ENCODE peak calls at places on chromosomes 4 and X, in six cellular contexts. F is astrocyte, P is AG04450, V is WTC11, Q is AG09319, Y is omental fat pad. I is an unnamed sample.

GRCh38 chrX:132467029-132467428 is 21.8 kb downstream of the MBNL3 start:
- DNase-seq in F (peak), Y (no peak), Q (no peak), P (no peak), V (no peak), I (no peak)

GRCh38 chr4:78414116-78414515 is 137.5 kb upstream of the ANXA3 start:
- DNase-seq in F (no peak), Y (no peak), P (no peak), V (no peak), Q (no peak), I (no peak)

GRCh38 chrX:155968106-155968714 is 29.3 kb upstream of the IL9R start:
- DNase-seq in F (no peak), Y (no peak), P (no peak), V (no peak), Q (no peak), I (no peak)

GRCh38 chrX:12329476-12329875 is 191.2 kb downstream of the FRMPD4 start:
- DNase-seq in F (no peak), Y (no peak), Q (no peak), P (no peak), V (no peak), I (no peak)

GRCh38 chr4:155207534-155208257 is 740 bp upstream of the NPY2R start:
- DNase-seq in P (no peak), Q (no peak), F (no peak), Y (no peak), V (peak), I (no peak)

GRCh38 chr4:80732010-80732409 is 298.5 kb upstream of the BMP3 start:
- DNase-seq in Y (no peak), F (peak), Q (no peak), P (no peak), V (no peak), I (no peak)

GRCh38 chr4:98838977-98839618 is 89.8 kb downstream of the EIF4E start:
- DNase-seq in P (no peak), Q (no peak), F (peak), V (no peak), Y (no peak), I (peak)

GRCh38 chr4:155761916-155762315 is 3.1 kb downstream of the GUCY1B1 start:
- DNase-seq in V (no peak), Q (no peak), F (no peak), Y (no peak), P (no peak), I (no peak)

GRCh38 chr4:2363056-2363719 is 55.3 kb downstream of the ZFYVE28 start:
- DNase-seq in V (no peak), Q (peak), F (no peak), P (no peak), Y (no peak), I (no peak)

GRCh38 chr4:71186566-71187398 is 152.0 kb upstream of the SLC4A4 start:
- DNase-seq in Y (no peak), Q (no peak), F (peak), P (no peak), V (peak), I (peak)

GRCh38 chr4:121189811-121190210 is 25.7 kb upstream of the TNIP3 start:
- DNase-seq in Y (no peak), F (no peak), Q (no peak), P (no peak), V (no peak), I (no peak)

GRCh38 chrX:11380187-11380586 is 87.0 kb downstream of the AMELX start:
- DNase-seq in V (no peak), P (no peak), F (no peak), Q (no peak), Y (no peak), I (no peak)

GRCh38 chrX:57906790-57907189 is 3.5 kb downstream of the ZXDA start:
- DNase-seq in Y (no peak), Q (no peak), F (peak), P (no peak), V (no peak), I (no peak)

GRCh38 chr4:108168213-108168671 is 490 bp downstream of the LEF1 start:
- DNase-seq in V (no peak), Q (no peak), P (no peak), Y (no peak), F (peak), I (no peak)

GRCh38 chrX:72465882-72466281 is 106.8 kb downstream of the HDAC8 start:
- DNase-seq in P (no peak), V (no peak), Y (no peak), Q (no peak), F (no peak), I (no peak)

GRCh38 chrX:13360146-13360545 is 40.3 kb upstream of the ATXN3L start:
- DNase-seq in P (no peak), F (no peak), Y (no peak), Q (no peak), V (no peak), I (no peak)

GRCh38 chrX:11137543-11138139 is 26.5 kb downstream of the HCCS start:
- DNase-seq in P (peak), V (no peak), F (peak), Y (no peak), Q (peak), I (peak)

GRCh38 chr4:16582526-16582925 is 315.9 kb downstream of the LDB2 start:
- DNase-seq in Y (no peak), P (no peak), V (peak), Q (no peak), F (no peak), I (no peak)

GRCh38 chr4:29540439-29541102 is 1179.6 kb upstream of the PCDH7 start:
- DNase-seq in P (no peak), Q (no peak), V (no peak), Y (no peak), F (no peak), I (no peak)
- TF ChIP-seq CTCF in P (no peak), Q (no peak), V (no peak), Y (no peak), F (no peak), I (no peak)

DNA sequence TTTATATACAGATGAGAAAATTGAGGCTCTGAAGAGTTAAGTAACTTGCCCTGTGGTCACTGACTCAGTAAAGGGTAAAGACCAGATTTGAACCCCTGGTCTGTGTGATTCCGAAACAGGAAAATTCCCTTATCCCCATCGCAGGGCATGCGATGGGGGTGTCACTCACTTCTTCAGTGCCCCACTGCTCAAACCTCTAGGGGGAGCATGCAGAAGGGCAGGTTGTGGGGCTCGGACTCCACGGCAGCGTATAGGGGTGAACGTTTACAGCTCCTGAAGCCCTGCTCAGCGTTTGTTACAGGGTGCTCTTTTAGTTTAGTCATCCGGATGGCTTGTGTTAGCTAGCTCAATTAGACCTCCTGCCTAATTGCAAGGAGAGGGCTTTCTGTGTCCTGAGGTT is 3.7 kb upstream of the EXOC1 start:
- DNase-seq in F (no peak), V (peak), Q (no peak), Y (no peak), P (no peak), I (no peak)
- TF ChIP-seq CTCF in F (no peak), V (no peak), Q (no peak), Y (no peak), P (no peak), I (no peak)

GRCh38 chr4:139137745-139138144 is 39.3 kb downstream of the ELF2 start:
- DNase-seq in F (no peak), P (no peak), V (no peak), Y (no peak), Q (no peak), I (no peak)
- TF ChIP-seq CTCF in F (no peak), P (no peak), V (no peak), Y (no peak), Q (no peak), I (no peak)

GRCh38 chrX:153153516-153153915 is 25.6 kb upstream of the MAGEA1 start:
- DNase-seq in F (no peak), Q (no peak), P (no peak), V (no peak), Y (no peak), I (no peak)
- TF ChIP-seq CTCF in F (no peak), Q (no peak), P (no peak), V (no peak), Y (no peak), I (no peak)